ENCODE peak calls at places on chromosomes 16 and 17, in five cellular contexts. R is tibial artery, B is right atrium auricular region, T is cardiac muscle cell, S is AG04450. U is an unnamed sample. For H3K27me3, the result is how much of the 10 kb centered on the place peaks cover.

GRCh38 chr16:4601317-4602186 is 13.1 kb downstream of the UBALD1 start:
- DNase-seq in B (no peak), S (no peak), T (peak), R (no peak), U (no peak)

GRCh38 chr16:87317766-87318121 is 552 bp upstream of the C16orf95 start:
- DNase-seq in B (peak), S (peak), T (peak), R (peak), U (no peak)

GRCh38 chr16:65377131-65377649 is 255.3 kb upstream of the CDH11 start:
- DNase-seq in S (no peak), R (no peak), T (no peak), B (no peak), U (no peak)

GRCh38 chr16:4071686-4072561 is 44.3 kb downstream of the ADCY9 start:
- DNase-seq in R (no peak), S (no peak), B (peak), T (no peak), U (no peak)

GRCh38 chr16:21223787-21224186 is 9.7 kb upstream of the ANKS4B start:
- DNase-seq in T (no peak), B (no peak), R (no peak), S (no peak), U (no peak)

GRCh38 chr16:88634141-88634993 is 4.0 kb upstream of the IL17C start:
- DNase-seq in S (no peak), R (no peak), T (peak), B (no peak), U (no peak)

GRCh38 chr16:67543036-67543435 is 14.4 kb downstream of the RIPOR1 start:
- DNase-seq in B (no peak), S (no peak), R (no peak), T (no peak), U (no peak)

GRCh38 chr17:13027246-13027645 is 9.4 kb upstream of the ELAC2 start:
- DNase-seq in R (no peak), T (no peak), S (no peak), B (no peak), U (no peak)

GRCh38 chr16:87085441-87085840 is 231.8 kb downstream of the C16orf95 start:
- DNase-seq in S (no peak), B (no peak), T (no peak), R (no peak), U (no peak)

GRCh38 chr16:12287796-12288536 is 311.4 kb downstream of the SNX29 start:
- DNase-seq in T (no peak), B (no peak), R (no peak), S (no peak), U (no peak)

GRCh38 chr16:14029658-14030057 is 41.5 kb upstream of the MRTFB start:
- DNase-seq in S (no peak), B (no peak), T (no peak), R (no peak), U (no peak)

GRCh38 chr17:10127819-10128375 is 70.5 kb downstream of the GAS7 start:
- DNase-seq in B (peak), T (peak), R (peak), S (peak), U (peak)

GRCh38 chr16:12917246-12917645 is 15.8 kb downstream of the SHISA9 start:
- DNase-seq in T (no peak), R (no peak), B (no peak), S (no peak), U (no peak)

GRCh38 chr17:82300707-82301270 is 16.6 kb downstream of the CD7 start:
- DNase-seq in B (peak), R (no peak), S (no peak), T (peak), U (no peak)
- TF ChIP-seq CTCF in B (peak), R (peak), S (peak), T (peak), U (peak)

GRCh38 chr17:77571141-77571540 is 387.4 kb upstream of the TNRC6C start:
- DNase-seq in R (no peak), T (no peak), B (no peak), S (no peak), U (no peak)
- H3K4me3 ChIP-seq in R (peak), T (no peak), B (peak), S (no peak), U (no peak)

DNA sequence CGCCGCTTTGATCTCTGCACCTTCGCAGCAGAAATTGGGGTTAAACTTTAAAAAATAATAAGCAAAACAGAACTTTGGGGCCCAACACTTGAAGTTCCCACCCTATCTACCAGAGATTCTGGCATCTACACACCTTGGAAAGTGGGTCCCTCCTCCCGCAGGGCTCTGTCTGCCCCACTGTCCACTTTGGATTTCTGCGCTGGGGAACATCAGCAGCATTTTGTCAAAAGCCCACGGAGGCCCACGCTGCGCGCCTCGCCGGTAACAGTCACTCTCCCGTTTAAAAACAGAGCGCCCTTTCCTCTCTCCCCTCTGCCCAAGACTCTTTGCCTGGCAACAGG is 725 bp upstream of the WNT9B start:
- DNase-seq in S (no peak), T (no peak), R (no peak), B (no peak), U (no peak)
- H3K27me3 ChIP-seq in S (half or more), T (half or more), R (under half), B (under half), U (half or more)

DNA sequence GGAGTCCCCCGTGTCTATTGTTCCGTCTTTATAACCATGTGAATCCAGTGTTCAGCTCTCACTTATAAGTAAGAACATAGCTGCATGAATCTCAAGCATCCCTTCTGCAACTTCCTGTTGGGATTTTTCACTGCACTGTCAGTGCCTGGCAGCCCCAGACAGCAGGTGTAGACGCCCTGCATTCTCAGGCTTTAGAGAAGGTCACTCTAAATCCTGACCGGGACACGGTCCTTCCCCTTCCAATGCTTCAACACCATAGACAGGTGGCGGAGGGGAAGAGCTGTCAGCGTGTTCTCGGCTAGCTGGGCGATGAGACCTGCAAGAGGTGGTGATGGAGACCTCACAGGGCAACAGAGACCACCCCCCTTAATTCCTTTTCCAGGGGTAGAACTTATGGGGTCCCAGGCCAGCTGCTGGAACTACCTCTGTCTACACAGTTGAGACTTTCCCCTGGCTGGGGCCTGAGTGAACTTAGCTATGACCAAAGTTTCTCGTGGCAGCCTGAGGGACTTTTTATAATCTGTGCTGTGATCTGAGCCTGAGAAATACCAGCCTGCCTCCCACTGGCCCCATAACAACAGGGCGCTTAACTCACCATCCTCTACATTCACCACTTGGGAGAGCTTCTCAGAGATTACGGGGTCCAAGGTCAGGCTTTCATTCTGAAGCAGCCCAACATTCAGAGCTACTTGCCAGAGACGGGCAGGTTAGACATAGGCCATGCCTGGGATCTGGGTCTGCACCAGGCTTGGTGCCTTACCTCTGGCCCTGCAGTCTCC is 143.2 kb upstream of the TNRC6C start:
- DNase-seq in R (no peak), T (no peak), B (no peak), S (no peak), U (no peak)
- TF ChIP-seq CTCF in R (no peak), T (no peak), B (no peak), S (no peak), U (no peak)

GRCh38 chr17:76700290-76700626 is 10.5 kb downstream of the MXRA7 start:
- DNase-seq in R (no peak), S (no peak), T (no peak), B (no peak), U (no peak)
- H3K4me3 ChIP-seq in R (peak), S (peak), T (no peak), B (peak), U (no peak)

GRCh38 chr16:49276646-49277385 is 4.8 kb downstream of the CBLN1 start:
- DNase-seq in T (no peak), B (no peak), S (no peak), R (no peak), U (no peak)
- H3K27me3 ChIP-seq in T (half or more), B (under half), S (half or more), R (under half), U (under half)

DNA sequence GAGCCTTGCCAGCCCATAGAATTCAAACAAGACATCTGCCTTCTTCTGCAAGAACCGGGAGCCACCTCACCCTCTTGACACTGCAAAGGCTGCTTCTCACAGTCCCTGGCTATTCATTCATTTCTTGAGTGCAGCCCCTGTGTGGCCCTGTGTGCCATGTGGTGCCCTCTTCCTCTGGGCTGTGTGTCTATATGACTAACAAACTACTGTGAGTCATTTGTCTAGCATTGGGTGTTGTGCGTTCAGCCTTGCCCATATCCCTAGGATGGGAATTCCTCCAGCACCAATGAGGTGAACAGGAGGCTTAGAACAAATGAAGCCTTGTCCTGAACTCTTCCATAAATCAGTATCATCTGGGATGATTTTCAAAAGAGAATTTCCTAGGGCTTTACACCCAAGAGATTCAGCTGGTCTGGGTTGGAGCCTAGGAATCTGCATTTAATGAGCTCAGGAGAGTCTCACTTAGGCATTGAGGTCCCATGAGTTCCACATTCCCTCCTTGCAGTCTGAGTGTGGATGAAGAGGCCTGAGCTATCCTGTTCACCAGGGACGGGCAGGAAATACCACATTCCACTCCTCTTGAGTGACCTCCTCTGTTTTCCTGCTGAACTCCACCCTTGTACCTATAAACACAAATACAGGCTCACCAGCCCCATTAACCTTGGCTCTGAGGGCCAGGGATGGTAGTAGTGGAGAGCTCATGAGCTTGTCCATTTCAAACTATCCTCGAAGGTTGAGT is 308.7 kb upstream of the N4BP1 start:
- DNase-seq in T (no peak), B (no peak), S (no peak), R (no peak), U (no peak)
- TF ChIP-seq CTCF in T (no peak), B (no peak), S (no peak), R (no peak), U (no peak)

GRCh38 chr17:74971842-74972106 is 785 bp downstream of the HID1 start:
- DNase-seq in R (no peak), S (no peak), B (no peak), T (no peak), U (no peak)
- H3K4me3 ChIP-seq in R (peak), S (no peak), B (peak), T (peak), U (peak)

GRCh38 chr16:83814654-83814985 is 6.8 kb downstream of the HSBP1 start:
- DNase-seq in R (no peak), T (no peak), S (no peak), B (peak), U (no peak)

GRCh38 chr16:83817022-83817421 is 9.2 kb downstream of the HSBP1 start:
- DNase-seq in R (no peak), S (no peak), B (peak), T (no peak), U (no peak)

GRCh38 chr16:83813818-83814653 is 6.3 kb downstream of the HSBP1 start:
- DNase-seq in R (no peak), T (peak), B (peak), S (peak), U (peak)

DNA sequence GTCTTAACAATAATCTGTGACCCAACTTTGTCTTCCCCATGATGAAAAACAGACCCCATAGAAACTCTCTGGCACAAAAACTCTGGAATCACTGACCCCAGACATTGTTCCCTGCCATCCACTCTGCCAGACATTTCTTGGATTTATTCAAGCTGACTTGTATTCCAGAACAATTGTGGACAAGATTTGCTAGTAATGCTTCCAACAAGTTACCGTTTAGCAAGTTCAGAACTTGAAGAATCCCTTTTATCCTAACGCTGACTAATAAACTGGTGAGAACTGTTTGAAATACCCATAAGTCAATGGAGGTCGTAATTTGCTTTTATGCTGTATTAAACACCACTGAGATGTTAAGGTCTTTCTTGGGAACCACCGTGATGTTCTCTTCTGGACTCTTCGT is 10.5 kb downstream of the HSBP1 start:
- DNase-seq in S (no peak), R (no peak), T (no peak), B (peak), U (no peak)
- H3K27me3 ChIP-seq in S (under half), R (under half), T (under half), B (under half), U (under half)

GRCh38 chr17:40087049-40087794 is 13.2 kb downstream of the NR1D1 start:
- DNase-seq in B (no peak), R (peak), S (no peak), T (no peak), U (no peak)
- TF ChIP-seq CTCF in B (no peak), R (no peak), S (no peak), T (no peak), U (no peak)

U was measured in BJ.